ENCODE peak calls at places on chromosome 22, in eight cellular contexts. E, I, Z, K, H, A, B and N are unnamed samples.

GRCh38 chr22:39207141-39208012 is 37.4 kb downstream of the PDGFB start:
- DNase-seq in K (no peak), E (no peak), H (no peak), I (peak; percentile 62), B (no peak), A (no peak), Z (peak; percentile 67), N (no peak)

GRCh38 chr22:28243539-28243938 is 324.5 kb upstream of the PITPNB start:
- DNase-seq in A (no peak), K (peak; percentile 25), Z (no peak), B (no peak), H (no peak), I (peak; percentile 88), E (no peak), N (no peak)

GRCh38 chr22:47618180-47618579 is 855.7 kb downstream of the TBC1D22A start:
- DNase-seq in K (no peak), B (no peak), I (no peak), A (no peak), E (peak; percentile 73), Z (no peak), H (no peak), N (no peak)

GRCh38 chr22:40642316-40642715 is 5.8 kb upstream of the MRTFA start:
- DNase-seq in I (no peak), B (no peak), Z (no peak), H (no peak), A (no peak), K (no peak), E (no peak), N (no peak)

GRCh38 chr22:46577361-46578249 is 40.2 kb upstream of the CELSR1 start:
- DNase-seq in E (peak; percentile 69), A (no peak), K (no peak), B (peak; percentile 11), I (no peak), Z (peak; percentile 74), H (no peak), N (no peak)

GRCh38 chr22:37057796-37058510 is 6.4 kb downstream of the KCTD17 start:
- DNase-seq in H (no peak), K (no peak), E (no peak), B (no peak), A (no peak), Z (no peak), I (no peak), N (no peak)

GRCh38 chr22:43263645-43264514 is 76.9 kb upstream of the TTLL12 start:
- DNase-seq in E (no peak), Z (peak; percentile 66), H (no peak), A (peak; percentile 15), B (no peak), K (peak; percentile 73), I (peak; percentile 91), N (peak; percentile 52)

GRCh38 chr22:32649515-32650200 is 151.8 kb upstream of the TIMP3 start:
- DNase-seq in I (peak; percentile 93), E (no peak), B (no peak), H (no peak), Z (no peak), A (no peak), K (peak; percentile 29), N (peak; percentile 72)

GRCh38 chr22:28231423-28231822 is 312.4 kb upstream of the PITPNB start:
- DNase-seq in H (no peak), A (no peak), B (peak; percentile 84), K (peak; percentile 42), I (peak; percentile 83), E (peak; percentile 21), Z (no peak), N (peak; percentile 49)

GRCh38 chr22:44305888-44306287 is 6.9 kb downstream of the SHISAL1 start:
- DNase-seq in Z (no peak), I (no peak), B (no peak), E (no peak), A (no peak), K (peak; percentile 57), H (no peak), N (no peak)

GRCh38 chr22:39254789-39255298 is 10.1 kb upstream of the PDGFB start:
- DNase-seq in H (no peak), B (no peak), Z (no peak), K (peak; percentile 44), A (no peak), E (peak; percentile 78), I (peak; percentile 68), N (no peak)

GRCh38 chr22:22666307-22667091 is 22.1 kb downstream of the GGTLC2 start:
- DNase-seq in H (no peak), Z (peak; percentile 67), E (peak; percentile 67), A (no peak), I (no peak), K (peak; percentile 37), B (peak; percentile 70), N (no peak)

GRCh38 chr22:27453688-27454087 is 347.9 kb downstream of the MN1 start:
- DNase-seq in I (no peak), Z (no peak), H (no peak), E (no peak), A (no peak), B (peak; percentile 47), K (no peak), N (no peak)

GRCh38 chr22:28978158-28978557 is 83.5 kb downstream of the C22orf31 start:
- DNase-seq in K (peak; percentile 28), B (no peak), Z (no peak), H (no peak), I (peak; percentile 75), A (no peak), E (no peak), N (no peak)

GRCh38 chr22:19275919-19276600 is 15.5 kb downstream of the CLTCL1 start:
- DNase-seq in Z (no peak), A (no peak), H (no peak), K (no peak), E (no peak), I (no peak), B (no peak), N (no peak)

GRCh38 chr22:20857247-20857643 is 1.4 kb downstream of the PI4KA start:
- DNase-seq in I (no peak), E (no peak), Z (no peak), H (no peak), A (no peak), K (peak; percentile 2), B (no peak), N (no peak)
- H3K4me3 ChIP-seq in I (peak overlapping the region; percentile 82), E (no peak overlapping the region), Z (no peak overlapping the region), H (peak overlapping the region; percentile 85), A (peak overlapping the region; percentile 92), K (peak overlapping the region; percentile 85), B (peak overlapping the region; percentile 97), N (peak overlapping the region; percentile 80)

GRCh38 chr22:20465759-20466077 is 28.1 kb upstream of the SCARF2 start:
- DNase-seq in H (no peak), A (no peak), B (no peak), K (no peak), I (no peak), E (no peak), Z (no peak), N (no peak)

GRCh38 chr22:20471126-20471833 is 24.3 kb downstream of the KLHL22 start:
- DNase-seq in B (no peak), A (no peak), I (no peak), H (no peak), Z (no peak), E (no peak), K (no peak), N (no peak)

GRCh38 chr22:20472629-20473442 is 22.8 kb downstream of the KLHL22 start:
- DNase-seq in E (no peak), K (no peak), Z (peak; percentile 3), H (no peak), B (no peak), I (no peak), A (no peak), N (no peak)

GRCh38 chr22:20466659-20467379 is 28.8 kb downstream of the KLHL22 start:
- DNase-seq in Z (no peak), B (no peak), H (no peak), A (no peak), E (no peak), I (no peak), K (no peak), N (no peak)

DNA sequence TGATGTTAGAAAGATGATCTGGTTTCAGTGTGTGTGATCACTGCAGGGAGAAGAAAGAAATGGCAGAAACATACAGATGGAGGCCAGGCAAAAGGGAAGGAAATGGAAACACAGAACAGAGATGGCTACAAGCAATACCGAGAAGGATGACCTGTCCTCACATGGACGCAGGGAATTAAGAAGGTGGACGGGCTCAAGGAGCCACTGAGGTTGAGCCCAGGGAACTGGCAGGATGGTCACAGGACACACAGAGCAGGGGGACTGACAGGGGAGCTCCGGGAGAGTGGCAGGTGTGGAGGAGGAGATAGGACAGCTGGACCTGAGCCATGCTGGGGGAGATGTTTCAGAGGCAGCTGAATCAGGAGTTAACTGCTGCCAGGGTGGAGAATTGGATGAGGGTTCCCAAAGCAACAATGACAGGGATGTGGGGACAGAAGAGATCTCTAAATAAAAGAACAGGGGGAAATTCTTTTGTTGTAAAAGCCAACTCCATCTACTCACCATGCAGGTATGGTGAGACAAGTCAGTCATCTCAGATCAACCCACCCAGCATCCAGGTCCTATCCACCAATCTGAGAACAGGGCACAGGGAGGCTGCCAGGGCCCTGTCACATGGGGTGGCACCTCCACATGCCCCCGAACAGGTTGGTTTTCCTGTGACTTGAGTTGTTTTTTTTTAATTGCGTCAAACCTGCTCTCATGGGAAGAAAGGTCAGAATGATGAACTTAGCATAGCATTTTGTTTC is 26.3 kb downstream of the KLHL22 start:
- DNase-seq in K (no peak), H (no peak), B (no peak), I (no peak), A (no peak), E (no peak), Z (no peak), N (no peak)
- H3K4me3 ChIP-seq in K (no peak overlapping the region), H (no peak overlapping the region), B (no peak overlapping the region), I (no peak overlapping the region), A (no peak overlapping the region), E (no peak overlapping the region), Z (no peak overlapping the region), N (no peak overlapping the region)

DNA sequence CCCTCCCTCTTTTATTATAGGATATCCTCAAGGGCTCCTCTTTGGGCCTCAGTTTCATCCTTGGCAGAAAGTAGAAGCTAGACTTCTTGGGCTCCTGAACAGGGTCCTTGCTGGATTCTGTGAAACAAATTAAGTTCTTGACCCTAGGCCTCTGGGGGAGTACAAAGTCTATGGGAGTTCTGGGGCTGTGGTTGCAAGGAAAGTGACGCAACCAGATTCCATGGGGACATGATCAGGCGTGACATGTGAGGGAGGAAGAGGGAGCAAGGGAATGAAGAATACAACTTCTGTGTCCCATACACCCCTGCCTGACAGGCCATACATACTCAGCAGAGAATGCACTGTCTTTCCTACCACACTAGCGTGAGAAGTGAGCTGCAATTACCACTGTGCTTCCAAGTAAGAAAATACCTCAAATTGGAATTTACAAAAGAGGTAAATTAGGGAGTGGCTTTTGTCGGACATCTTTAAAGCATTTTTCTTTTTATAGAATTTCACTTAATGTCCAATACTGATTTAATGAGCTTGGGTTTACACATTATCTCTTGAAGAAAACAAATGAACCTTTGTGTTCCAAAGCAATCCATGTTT is 38.7 kb downstream of the LIMK2 start:
- DNase-seq in H (no peak), A (no peak), B (no peak), Z (no peak), E (no peak), I (peak; percentile 19), K (no peak), N (no peak)
- H3K4me3 ChIP-seq in H (peak overlapping the region; percentile 96), A (no peak overlapping the region), B (no peak overlapping the region), Z (no peak overlapping the region), E (no peak overlapping the region), I (no peak overlapping the region), K (no peak overlapping the region), N (no peak overlapping the region)

DNA sequence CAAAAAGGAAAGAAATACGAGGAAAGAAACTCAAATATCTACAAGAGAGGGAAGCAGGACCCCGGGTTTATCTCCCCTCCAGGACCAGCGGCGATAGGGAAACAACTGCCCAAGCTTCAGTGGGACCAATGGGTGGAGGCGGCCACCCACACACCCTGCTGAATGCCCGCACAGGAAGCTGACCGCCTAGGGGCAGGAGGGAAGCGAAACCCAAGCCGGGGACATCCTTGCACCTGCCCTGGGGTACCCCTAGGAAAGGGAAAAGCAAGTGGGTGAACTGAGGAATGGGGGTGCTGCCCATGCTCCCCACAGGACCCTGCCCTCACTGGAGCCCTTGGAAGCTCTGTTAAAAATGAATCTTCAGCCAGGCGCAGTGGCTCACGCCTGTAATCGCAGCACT is 27.6 kb upstream of the HMOX1 start:
- DNase-seq in K (no peak), I (no peak), B (no peak), Z (no peak), E (no peak), A (no peak), H (no peak), N (no peak)
- H3K4me3 ChIP-seq in K (no peak overlapping the region), I (no peak overlapping the region), B (no peak overlapping the region), Z (no peak overlapping the region), E (no peak overlapping the region), A (no peak overlapping the region), H (no peak overlapping the region), N (no peak overlapping the region)